ENCODE peak calls at places on chromosomes 7 and 10, in four cellular contexts. O is A673, P is tibial artery, D is fibroblast of lung. Z is an unnamed sample.

GRCh38 chr10:70887804-70888800 is at the start of gene PCBD1:
- DNase-seq in D (peak; percentile 66), O (peak; percentile 87), P (peak; percentile 90), Z (peak; percentile 93)

GRCh38 chr10:28892818-28893547 is 215.7 kb downstream of the BAMBI start:
- DNase-seq in D (peak; percentile 71), O (no peak), P (no peak), Z (no peak)

GRCh38 chr7:1567893-1568292 is 1.9 kb downstream of the PSMG3 start:
- DNase-seq in O (peak; percentile 87), D (peak; percentile 95), P (no peak), Z (no peak)

GRCh38 chr7:84916161-84916560 is 270.7 kb downstream of the SEMA3D start:
- DNase-seq in O (no peak), D (no peak), P (no peak), Z (no peak)

GRCh38 chr7:121385800-121386179 is 10.3 kb downstream of the FAM3C start:
- DNase-seq in D (peak; percentile 11), O (peak; percentile 52), P (no peak), Z (no peak)

GRCh38 chr7:151081170-151082101 is 827 bp upstream of the FASTK start:
- DNase-seq in P (peak; percentile 80), D (no peak), O (no peak), Z (peak; percentile 83)

GRCh38 chr7:15651693-15652092 is 34.8 kb downstream of the MEOX2 start:
- DNase-seq in O (no peak), P (no peak), D (no peak), Z (no peak)

GRCh38 chr7:87876040-87876758 is at the start of the genes DBF4 and SLC25A40:
- DNase-seq in D (peak; percentile 87), P (peak; percentile 96), O (peak; percentile 97), Z (peak; percentile 100)

GRCh38 chr10:81479316-81479715 is 395.7 kb upstream of the NRG3 start:
- DNase-seq in O (no peak), D (no peak), P (no peak), Z (no peak)

GRCh38 chr7:157253850-157254249 is 83.0 kb upstream of the DNAJB6 start:
- DNase-seq in O (peak; percentile 32), D (no peak), P (no peak), Z (peak; percentile 92)

GRCh38 chr7:105932835-105933477 is 30.1 kb upstream of the CDHR3 start:
- DNase-seq in O (peak; percentile 97), P (no peak), D (peak; percentile 73), Z (no peak)

GRCh38 chr10:63054889-63055606 is 78.1 kb upstream of the NRBF2 start:
- DNase-seq in P (no peak), O (peak; percentile 43), D (no peak), Z (no peak)

GRCh38 chr10:110511734-110512449 is 14.2 kb downstream of the DUSP5 start:
- DNase-seq in D (no peak), P (peak; percentile 31), O (peak; percentile 70), Z (no peak)

DNA sequence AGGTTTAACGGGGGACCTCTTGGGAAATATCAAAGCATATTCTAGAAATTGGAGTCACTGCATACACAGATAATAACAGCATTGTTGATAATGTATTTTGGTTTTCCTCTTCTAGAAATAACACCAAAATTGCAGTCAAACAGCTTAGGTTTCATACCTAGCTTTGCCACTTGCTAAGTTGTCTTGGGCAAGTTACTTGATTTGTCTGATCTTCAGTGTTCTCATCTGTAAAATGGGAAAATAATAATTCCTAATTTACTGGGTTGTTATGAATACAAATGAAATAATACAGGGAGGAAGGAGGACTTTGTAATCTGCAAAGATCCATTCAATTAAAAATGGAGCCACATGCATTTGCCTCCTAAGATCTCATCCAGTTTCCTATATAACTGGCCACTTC is 20.3 kb upstream of the NUP205 start:
- DNase-seq in D (no peak), O (no peak), P (no peak), Z (no peak)
- H3K4me1 ChIP-seq in D (no peaks in the 10 kb centered on the region), O (no peaks in the 10 kb centered on the region), P (no peaks in the 10 kb centered on the region), Z (peaks cover 4% of the 10 kb centered on the region)

DNA sequence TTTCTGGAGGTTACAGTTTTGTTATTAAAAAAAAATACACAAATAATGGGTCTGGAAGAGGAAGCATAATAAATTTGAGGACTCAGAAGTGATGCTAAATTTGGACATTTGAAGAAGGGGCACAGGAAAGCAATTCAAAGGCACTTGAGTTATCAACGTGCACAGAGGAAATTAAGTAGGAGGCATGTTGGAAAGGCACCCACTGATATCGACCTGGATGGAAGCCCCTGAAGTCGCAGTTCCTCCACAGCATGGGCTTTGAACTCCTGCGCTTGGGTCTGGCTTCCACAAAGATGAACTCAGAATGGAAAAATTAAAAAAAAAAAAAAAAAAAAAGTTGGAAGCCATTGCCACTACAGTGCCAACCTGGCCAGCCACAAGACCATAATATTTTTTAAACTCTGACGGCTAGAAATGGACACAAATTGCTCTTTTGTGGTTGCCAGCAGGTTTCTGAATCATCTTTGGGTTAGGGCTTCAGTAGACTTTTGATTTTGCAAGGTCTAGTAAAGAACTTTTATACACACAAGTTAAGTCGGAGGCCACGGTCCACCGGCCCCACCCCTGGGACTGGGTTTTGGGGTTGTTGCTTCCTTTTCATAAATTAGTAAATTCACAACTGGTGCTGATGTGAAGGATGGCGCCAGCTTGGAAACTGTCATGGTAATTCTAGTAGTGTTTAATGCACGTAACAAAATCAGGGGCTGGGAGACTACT is 21.6 kb downstream of the JCAD start:
- DNase-seq in O (no peak), P (no peak), D (no peak), Z (no peak)
- H3K4me1 ChIP-seq in O (peaks cover 31% of the 10 kb centered on the region), P (no peaks in the 10 kb centered on the region), D (no peaks in the 10 kb centered on the region), Z (peaks cover 24% of the 10 kb centered on the region)

DNA sequence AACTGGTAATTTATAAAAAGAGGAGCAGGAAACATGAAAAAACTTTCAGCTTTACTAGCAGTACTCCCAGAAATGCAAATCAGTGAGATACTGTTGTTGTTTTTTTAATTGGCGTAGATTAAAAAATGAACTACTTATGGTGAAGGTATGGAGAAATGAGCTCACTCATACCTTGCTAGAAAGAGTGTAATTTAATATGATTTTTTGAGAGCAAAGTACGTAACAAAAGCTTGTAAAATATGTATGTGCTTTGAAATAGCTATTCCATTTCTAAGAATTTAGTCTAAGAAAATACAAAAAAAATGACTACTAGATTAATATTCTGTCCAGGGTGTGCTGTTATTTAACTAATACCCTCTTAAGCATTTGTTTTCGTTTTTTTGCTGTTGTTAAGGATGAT is 5.5 kb downstream of the CUL1 start:
- DNase-seq in O (no peak), P (no peak), D (no peak), Z (no peak)
- H3K4me1 ChIP-seq in O (peaks cover 44% of the 10 kb centered on the region), P (peaks cover 32% of the 10 kb centered on the region), D (peaks cover 13% of the 10 kb centered on the region), Z (peaks cover 80% of the 10 kb centered on the region)

GRCh38 chr10:26806557-26806956 is 54.2 kb downstream of the ABI1 start:
- DNase-seq in O (no peak), D (no peak), P (no peak), Z (no peak)
- H3K4me1 ChIP-seq in O (no peaks in the 10 kb centered on the region), D (peaks cover 3% of the 10 kb centered on the region), P (peaks cover 3% of the 10 kb centered on the region), Z (no peaks in the 10 kb centered on the region)

DNA sequence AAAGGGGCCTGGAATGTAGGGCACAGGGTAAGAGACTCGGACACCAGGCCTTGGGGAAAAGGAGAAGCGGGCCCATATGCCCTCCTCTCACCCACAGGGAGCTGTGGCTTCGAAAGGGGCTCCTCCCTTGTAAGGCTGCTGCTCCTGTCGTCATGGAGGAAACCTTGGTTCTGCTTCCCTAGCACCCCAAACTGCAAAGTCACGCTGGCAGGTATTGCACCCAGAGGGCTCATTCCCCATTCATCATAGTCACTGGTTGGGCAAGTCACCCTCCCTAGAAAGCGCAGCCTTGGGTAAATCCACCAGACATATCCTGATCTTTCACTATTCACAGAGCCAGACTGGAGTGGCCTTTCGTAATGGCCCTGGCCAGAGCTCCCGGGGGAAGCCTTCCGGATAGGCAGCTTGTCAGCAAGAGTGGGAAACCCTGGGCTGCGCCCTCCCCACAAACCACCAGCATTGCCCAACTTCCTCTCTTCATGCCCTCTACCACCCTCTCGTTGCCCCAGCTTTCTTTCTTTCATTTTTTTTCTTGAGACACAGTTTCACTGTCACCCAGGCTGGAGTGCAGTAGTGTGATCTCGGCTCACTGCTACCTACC is 121.0 kb downstream of the HIP1 start:
- DNase-seq in P (peak; percentile 82), D (no peak), O (no peak), Z (peak; percentile 95)
- H3K4me1 ChIP-seq in P (no peaks in the 10 kb centered on the region), D (no peaks in the 10 kb centered on the region), O (no peaks in the 10 kb centered on the region), Z (peaks cover 5% of the 10 kb centered on the region)

GRCh38 chr7:158378978-158379377 is 208.6 kb downstream of the PTPRN2 start:
- DNase-seq in P (no peak), O (no peak), D (no peak), Z (no peak)
- H3K4me1 ChIP-seq in P (no peaks in the 10 kb centered on the region), O (no peaks in the 10 kb centered on the region), D (no peaks in the 10 kb centered on the region), Z (no peaks in the 10 kb centered on the region)

GRCh38 chr7:50718876-50719275 is 63.8 kb downstream of the GRB10 start:
- DNase-seq in P (no peak), D (no peak), O (no peak), Z (no peak)
- H3K4me1 ChIP-seq in P (peaks cover 23% of the 10 kb centered on the region), D (peaks cover under 1% of the 10 kb centered on the region), O (no peaks in the 10 kb centered on the region), Z (peaks cover 4% of the 10 kb centered on the region)

GRCh38 chr10:101230185-101230917 is 1.1 kb upstream of the LBX1 start:
- DNase-seq in P (no peak), O (no peak), D (no peak), Z (no peak)

GRCh38 chr10:101231092-101231491 is 1.8 kb upstream of the LBX1 start:
- DNase-seq in D (no peak), O (no peak), P (no peak), Z (no peak)

GRCh38 chr10:101228682-101229274 is 485 bp downstream of the LBX1 start:
- DNase-seq in P (no peak), O (no peak), D (no peak), Z (no peak)

GRCh38 chr10:101227765-101228681 is 1.2 kb downstream of the LBX1 start:
- DNase-seq in D (no peak), P (no peak), O (no peak), Z (no peak)

GRCh38 chr10:101229275-101230184 is at the start of gene LBX1:
- DNase-seq in D (no peak), O (no peak), P (no peak), Z (no peak)
- H3K4me1 ChIP-seq in D (no peaks in the 10 kb centered on the region), O (peaks cover 14% of the 10 kb centered on the region), P (peaks cover 51% of the 10 kb centered on the region), Z (peaks cover 57% of the 10 kb centered on the region)

Z was measured in left lung.